ENCODE peak calls at places on chromosome 15, in four cellular contexts. One of them, this sample, is unnamed.

GRCh38 chr15:62994975-62995730 is 47.4 kb upstream of the TPM1 start:
- DNase-seq in A549: peak
- DNase-seq in GM20000: no peak
- DNase-seq in NCI-H345: no peak
- DNase-seq in this sample: no peak

GRCh38 chr15:39030291-39031070 is 465.9 kb upstream of the RASGRP1 start:
- DNase-seq in NCI-H345: no peak
- DNase-seq in GM20000: no peak
- DNase-seq in A549: no peak
- DNase-seq in this sample: no peak

GRCh38 chr15:73598540-73599195 is 34.5 kb downstream of the NPTN start:
- DNase-seq in NCI-H345: no peak
- DNase-seq in A549: no peak
- DNase-seq in GM20000: no peak
- DNase-seq in this sample: no peak

GRCh38 chr15:85941186-85941855 is 138.3 kb upstream of the AGBL1 start:
- DNase-seq in GM20000: no peak
- DNase-seq in A549: no peak
- DNase-seq in NCI-H345: no peak
- DNase-seq in this sample: no peak

GRCh38 chr15:68354923-68355322 is 77.0 kb downstream of the ITGA11 start:
- DNase-seq in NCI-H345: no peak
- DNase-seq in GM20000: no peak
- DNase-seq in A549: peak
- DNase-seq in this sample: no peak

GRCh38 chr15:66566963-66567531 is 1.2 kb upstream of the LCTL start:
- DNase-seq in GM20000: peak
- DNase-seq in NCI-H345: peak
- DNase-seq in A549: peak
- DNase-seq in this sample: peak

GRCh38 chr15:100980410-100981046 is 61.4 kb downstream of the LRRK1 start:
- DNase-seq in GM20000: no peak
- DNase-seq in NCI-H345: no peak
- DNase-seq in A549: no peak
- DNase-seq in this sample: no peak

GRCh38 chr15:55530861-55531313 is 22.9 kb upstream of the DNAAF4 start:
- DNase-seq in GM20000: no peak
- DNase-seq in A549: no peak
- DNase-seq in NCI-H345: no peak
- DNase-seq in this sample: no peak

GRCh38 chr15:56524915-56525314 is 60.0 kb upstream of the MNS1 start:
- DNase-seq in NCI-H345: no peak
- DNase-seq in A549: no peak
- DNase-seq in GM20000: no peak
- DNase-seq in this sample: no peak

GRCh38 chr15:64566102-64566501 is 105.7 kb downstream of the ZNF609 start:
- DNase-seq in GM20000: no peak
- DNase-seq in NCI-H345: no peak
- DNase-seq in A549: no peak
- DNase-seq in this sample: no peak

GRCh38 chr15:62306851-62307504 is 141.9 kb upstream of the C2CD4B start:
- DNase-seq in A549: peak
- DNase-seq in GM20000: peak
- DNase-seq in NCI-H345: peak
- DNase-seq in this sample: peak

GRCh38 chr15:73935547-73935946 is 9.3 kb downstream of the LOXL1 start:
- DNase-seq in NCI-H345: no peak
- DNase-seq in GM20000: no peak
- DNase-seq in A549: no peak
- DNase-seq in this sample: no peak

This sample was measured in GM13977.